ENCODE peak calls at places on chromosomes 3 and 15, in six cellular contexts. B, A, C, E, K and Y are unnamed samples.

GRCh38 chr3:54710954-54711353 is 216.9 kb downstream of the LRTM1 start:
- DNase-seq in B (no peak), A (no peak), C (no peak), E (no peak), K (no peak), Y (peak)

GRCh38 chr15:25694238-25694584 is 168.9 kb downstream of the ATP10A start:
- DNase-seq in B (no peak), A (no peak), C (no peak), E (no peak), K (no peak), Y (no peak)

GRCh38 chr3:106485802-106486201 is 617.0 kb upstream of the CBLB start:
- DNase-seq in B (no peak), A (no peak), C (no peak), E (no peak), K (no peak), Y (no peak)

GRCh38 chr3:159607856-159608255 is 380.8 kb upstream of the IL12A start:
- DNase-seq in B (no peak), A (no peak), C (no peak), E (no peak), K (no peak), Y (no peak)

GRCh38 chr3:123655400-123655799 is 70.5 kb upstream of the HACD2 start:
- DNase-seq in B (no peak), A (no peak), C (no peak), E (no peak), K (no peak), Y (no peak)

GRCh38 chr3:99402755-99403154 is 235.6 kb upstream of the COL8A1 start:
- DNase-seq in B (no peak), A (no peak), C (no peak), E (no peak), K (no peak), Y (no peak)

GRCh38 chr3:67415504-67415903 is 238.9 kb downstream of the SUCLG2 start:
- DNase-seq in B (no peak), A (no peak), C (no peak), E (no peak), K (no peak), Y (no peak)

GRCh38 chr3:152399374-152399773 is 130.6 kb downstream of the MBNL1 start:
- DNase-seq in B (no peak), A (no peak), C (no peak), E (no peak), K (no peak), Y (no peak)

GRCh38 chr3:101026881-101027678 is 33.9 kb upstream of the ABI3BP start:
- DNase-seq in B (no peak), A (no peak), C (no peak), E (no peak), K (no peak), Y (no peak)

GRCh38 chr3:79162653-79163052 is 605.1 kb downstream of the ROBO1 start:
- DNase-seq in B (no peak), A (no peak), C (no peak), E (no peak), K (no peak), Y (no peak)

GRCh38 chr3:4531478-4532025 is 38.4 kb downstream of the ITPR1 start:
- DNase-seq in B (no peak), A (no peak), C (no peak), E (no peak), K (no peak), Y (no peak)

GRCh38 chr3:186225603-186226002 is 116.7 kb upstream of the ETV5 start:
- DNase-seq in B (no peak), A (no peak), C (no peak), E (no peak), K (no peak), Y (no peak)

GRCh38 chr3:167166594-167167253 is 213.4 kb downstream of the ZBBX start:
- DNase-seq in B (no peak), A (no peak), C (no peak), E (no peak), K (no peak), Y (no peak)

GRCh38 chr15:65033659-65034269 is 4.3 kb upstream of the MTFMT start:
- DNase-seq in B (peak), A (no peak), C (no peak), E (no peak), K (no peak), Y (no peak)

GRCh38 chr3:129410971-129411370 is 17.5 kb downstream of the EFCAB12 start:
- DNase-seq in B (no peak), A (no peak), C (no peak), E (no peak), K (no peak), Y (no peak)

GRCh38 chr3:1232276-1232675 is 139.5 kb downstream of the CNTN6 start:
- DNase-seq in B (no peak), A (no peak), C (no peak), E (no peak), K (no peak), Y (no peak)

GRCh38 chr3:65979731-65980130 is 59.0 kb downstream of the MAGI1 start:
- DNase-seq in B (no peak), A (no peak), C (no peak), E (no peak), K (no peak), Y (no peak)

GRCh38 chr3:11154036-11154952 is at the start of gene HRH1:
- DNase-seq in B (no peak), A (no peak), C (no peak), E (no peak), K (no peak), Y (no peak)

GRCh38 chr15:52338891-52339290 is 43.3 kb upstream of the MYO5C start:
- DNase-seq in B (no peak), A (no peak), C (no peak), E (no peak), K (no peak), Y (no peak)

GRCh38 chr15:86355798-86356197 is 276.1 kb downstream of the AGBL1 start:
- DNase-seq in B (no peak), A (no peak), C (no peak), E (no peak), K (no peak), Y (no peak)

GRCh38 chr3:11651900-11652299 is 8.2 kb upstream of the VGLL4 start:
- DNase-seq in B (no peak), A (no peak), C (no peak), E (no peak), K (no peak), Y (no peak)

GRCh38 chr3:64213224-64213893 is 11.9 kb downstream of the PRICKLE2 start:
- DNase-seq in B (no peak), A (no peak), C (no peak), E (no peak), K (no peak), Y (peak)